ENCODE peak calls at places on chromosome 9, in five cellular contexts. M is NCI-H2171 treated with DMSO at 0.1 percent for 48 hours; K is fibroblast of pulmonary artery; U is activated CD8-positive, alpha-beta T cell treated with anti-CD3 and anti-CD28 coated beads for 36 hours; Y is progenitor cell of endocrine pancreas. R is an unnamed sample.

GRCh38 chr9:79489241-79490000 is 82.3 kb upstream of the TLE4 start:
- DNase-seq in M (no peak), K (peak), U (no peak), Y (no peak), R (no peak)

GRCh38 chr9:112654282-112654681 is 63.6 kb downstream of the INIP start:
- DNase-seq in M (no peak), K (no peak), U (no peak), Y (no peak), R (no peak)

GRCh38 chr9:131113655-131114563 is 11.5 kb upstream of the NUP214 start:
- DNase-seq in M (no peak), K (no peak), U (no peak), Y (no peak), R (no peak)

GRCh38 chr9:121277518-121278275 is 9.7 kb downstream of the GSN start:
- DNase-seq in M (no peak), K (peak), U (no peak), Y (no peak), R (no peak)

GRCh38 chr9:91817493-91818225 is 132.4 kb downstream of the ROR2 start:
- DNase-seq in M (no peak), K (peak), U (no peak), Y (peak), R (peak)

GRCh38 chr9:136088939-136089696 is 6.0 kb downstream of the NACC2 start:
- DNase-seq in M (peak), K (no peak), U (peak), Y (no peak), R (no peak)

GRCh38 chr9:121225240-121225639 is 23.6 kb upstream of the RAB14 start:
- DNase-seq in M (no peak), K (no peak), U (no peak), Y (no peak), R (no peak)

GRCh38 chr9:10071579-10071978 is 541.2 kb downstream of the PTPRD start:
- DNase-seq in M (no peak), K (no peak), U (no peak), Y (no peak), R (no peak)

GRCh38 chr9:137575382-137575724 is 3.4 kb downstream of the DPH7 start:
- DNase-seq in M (no peak), K (no peak), U (peak), Y (no peak), R (no peak)

GRCh38 chr9:113523421-113524141 is 60.1 kb downstream of the RGS3 start:
- DNase-seq in M (no peak), K (no peak), U (peak), Y (no peak), R (no peak)

GRCh38 chr9:136700959-136701664 is 11.3 kb upstream of the DIPK1B start:
- DNase-seq in M (no peak), K (no peak), U (peak), Y (no peak), R (no peak)

GRCh38 chr9:106334081-106334480 is 528.9 kb upstream of the ZNF462 start:
- DNase-seq in M (peak), K (no peak), U (no peak), Y (no peak), R (no peak)

GRCh38 chr9:127488946-127489345 is 37.6 kb downstream of the LRSAM1 start:
- DNase-seq in M (no peak), K (no peak), U (no peak), Y (no peak), R (no peak)

GRCh38 chr9:88694625-88695024 is 159.6 kb downstream of the NXNL2 start:
- DNase-seq in M (no peak), K (no peak), U (no peak), Y (no peak), R (peak)

GRCh38 chr9:104971521-104971920 is 43.6 kb upstream of the ABCA1 start:
- DNase-seq in M (no peak), K (no peak), U (no peak), Y (no peak), R (no peak)

GRCh38 chr9:83280259-83280658 is 217.3 kb upstream of the RASEF start:
- DNase-seq in M (no peak), K (no peak), U (no peak), Y (no peak), R (no peak)

R was measured in AG04450.